ENCODE peak calls at places on chromosomes 3 and 15, in six cellular contexts. V, Q, S, I, R and T are unnamed samples.

GRCh38 chr3:64237083-64237482 is 11.8 kb upstream of the PRICKLE2 start:
- DNase-seq in V (no peak), I (no peak), R (no peak), S (no peak), Q (no peak), T (no peak)

GRCh38 chr3:98977520-98977919 is 76.0 kb upstream of the DCBLD2 start:
- DNase-seq in V (no peak), Q (peak; percentile 75), S (peak; percentile 97), I (no peak), R (peak; percentile 43), T (no peak)

GRCh38 chr3:180036678-180037455 is at the start of gene PEX5L:
- DNase-seq in I (peak; percentile 2), S (no peak), V (peak; percentile 82), Q (peak; percentile 2), R (no peak), T (peak; percentile 33)

GRCh38 chr15:44667039-44667360 is 3.5 kb upstream of the SPG11 start:
- DNase-seq in R (no peak), S (no peak), Q (no peak), I (no peak), V (no peak), T (no peak)

GRCh38 chr3:85864896-85865295 is 906.1 kb downstream of the CADM2 start:
- DNase-seq in S (no peak), Q (no peak), R (no peak), I (no peak), V (no peak), T (no peak)

GRCh38 chr3:25007974-25008658 is 419.9 kb upstream of the RARB start:
- DNase-seq in S (no peak), I (no peak), R (peak; percentile 15), Q (no peak), V (no peak), T (no peak)

GRCh38 chr3:105118905-105119304 is 247.8 kb upstream of the ALCAM start:
- DNase-seq in S (no peak), I (no peak), Q (no peak), R (no peak), V (no peak), T (no peak)

GRCh38 chr3:197124713-197125112 is 95.1 kb upstream of the MELTF start:
- DNase-seq in V (no peak), I (no peak), R (no peak), Q (no peak), S (no peak), T (no peak)

GRCh38 chr3:70531063-70531657 is 218.7 kb upstream of the MDFIC2 start:
- DNase-seq in V (peak; percentile 33), Q (peak; percentile 4), I (peak; percentile 5), R (no peak), S (no peak), T (no peak)

GRCh38 chr3:175073209-175073905 is 214.2 kb downstream of the NAALADL2 start:
- DNase-seq in I (no peak), Q (no peak), V (no peak), S (no peak), R (no peak), T (no peak)
- H2AFZ ChIP-seq in I (no peak overlapping the region), Q (no peak overlapping the region), V (no peak overlapping the region), S (no peak overlapping the region), R (no peak overlapping the region), T (no peak overlapping the region)

GRCh38 chr15:78056714-78057269 is 20.7 kb downstream of the TBC1D2B start:
- DNase-seq in I (no peak), S (no peak), R (no peak), Q (no peak), V (no peak), T (no peak)
- TF ChIP-seq MAX in I (no peak), S (no peak), R (no peak), Q (no peak), V (no peak), T (no peak)

GRCh38 chr3:123880998-123881561 is 3.1 kb downstream of the MYLK start:
- DNase-seq in R (no peak), V (peak; percentile 52), S (peak; percentile 15), I (peak; percentile 17), Q (peak; percentile 40), T (no peak)

GRCh38 chr3:123878807-123879206 is 5.3 kb downstream of the MYLK start:
- DNase-seq in S (no peak), Q (no peak), V (no peak), R (no peak), I (no peak), T (no peak)

GRCh38 chr3:123877965-123878364 is 6.2 kb downstream of the MYLK start:
- DNase-seq in I (no peak), R (no peak), V (no peak), Q (no peak), S (no peak), T (no peak)

GRCh38 chr3:123877466-123877865 is 6.7 kb downstream of the MYLK start:
- DNase-seq in Q (no peak), I (no peak), S (no peak), V (no peak), R (no peak), T (no peak)

DNA sequence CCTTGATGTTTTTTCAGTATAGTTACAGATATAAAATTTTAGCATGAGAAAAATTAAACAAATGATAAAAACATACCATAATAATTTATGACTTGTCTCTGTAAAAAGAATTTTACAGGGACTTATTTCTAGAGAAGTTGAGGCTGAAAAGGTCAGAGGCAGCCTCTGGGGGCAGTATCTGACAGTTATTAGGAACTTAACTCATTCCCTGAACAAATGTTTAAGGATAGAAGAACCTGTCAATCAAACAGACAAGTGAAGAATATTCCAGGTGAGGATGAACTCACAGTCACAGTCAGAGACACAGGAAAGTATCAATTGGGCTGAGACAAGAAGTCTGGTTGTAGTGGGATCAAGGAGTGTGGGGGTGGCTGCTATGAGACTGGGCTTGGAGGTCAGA is 7.3 kb downstream of the MYLK start:
- DNase-seq in V (no peak), S (no peak), Q (peak; percentile 10), R (no peak), I (no peak), T (no peak)
- H2AFZ ChIP-seq in V (no peak overlapping the region), S (no peak overlapping the region), Q (no peak overlapping the region), R (no peak overlapping the region), I (no peak overlapping the region), T (no peak overlapping the region)

GRCh38 chr3:50371133-50371670 is 11.9 kb upstream of the TMEM115 start:
- DNase-seq in R (no peak), Q (no peak), I (no peak), V (no peak), S (no peak), T (no peak)
- TF ChIP-seq MAX in R (no peak), Q (no peak), I (no peak), V (no peak), S (no peak), T (no peak)

GRCh38 chr3:177107840-177108239 is 89.4 kb downstream of the TBL1XR1 start:
- DNase-seq in I (no peak), V (no peak), S (no peak), Q (no peak), R (no peak), T (no peak)

GRCh38 chr3:177106594-177106993 is 90.7 kb downstream of the TBL1XR1 start:
- DNase-seq in S (no peak), V (no peak), Q (no peak), I (no peak), R (no peak), T (no peak)

GRCh38 chr3:177106184-177106583 is 91.1 kb downstream of the TBL1XR1 start:
- DNase-seq in S (no peak), V (no peak), R (no peak), I (no peak), Q (no peak), T (no peak)

GRCh38 chr3:177104299-177104992 is 92.8 kb downstream of the TBL1XR1 start:
- DNase-seq in R (no peak), Q (no peak), I (peak; percentile 21), V (no peak), S (no peak), T (no peak)

GRCh38 chr3:177105623-177106022 is 91.7 kb downstream of the TBL1XR1 start:
- DNase-seq in Q (no peak), R (no peak), V (no peak), I (no peak), S (no peak), T (no peak)
- H2AFZ ChIP-seq in Q (no peak overlapping the region), R (no peak overlapping the region), V (no peak overlapping the region), I (no peak overlapping the region), S (no peak overlapping the region), T (no peak overlapping the region)

DNA sequence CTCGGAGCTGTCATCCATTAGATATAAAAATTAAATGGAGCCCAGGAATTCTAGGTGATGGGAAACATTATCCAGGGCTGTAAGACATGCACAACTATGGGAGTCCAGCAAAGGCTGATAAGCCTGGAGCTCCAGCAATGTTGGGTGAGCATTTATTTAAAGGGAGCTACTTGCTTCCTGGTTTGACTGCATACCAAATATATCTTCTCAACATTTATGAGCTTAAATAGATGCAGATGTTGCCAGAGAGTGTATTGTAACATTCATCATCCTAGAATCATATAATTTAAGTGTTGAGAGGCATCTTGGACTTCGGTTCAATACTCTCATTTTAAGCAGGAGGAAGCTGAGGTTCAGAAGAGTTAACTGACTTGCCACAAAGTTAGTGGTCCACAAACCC is 12.2 kb upstream of the POLR2M start:
- DNase-seq in R (no peak), S (no peak), I (no peak), V (no peak), Q (no peak), T (no peak)
- TF ChIP-seq MAX in R (no peak), S (no peak), I (no peak), V (no peak), Q (no peak), T (no peak)